ENCODE peak calls at places on chromosomes 4 and X, in eight cellular contexts. X is ascending aorta; R is left lung; M is fibroblast of lung; F is effector memory CD4-positive, alpha-beta T cell; W is cardiac muscle cell; V is upper lobe of right lung; Y is CD8-positive, alpha-beta T cell. B is an unnamed sample.
A peak's percentile ranks its signal among the peaks of the same experiment; 100 is the strongest.

GRCh38 chrX:107672955-107673378 is 44.7 kb downstream of the PRPS1 start:
- DNase-seq in X (peak; percentile 58), R (peak; percentile 83), M (peak; percentile 83), F (peak; percentile 73), W (peak; percentile 81), V (peak; percentile 87), Y (peak; percentile 60), B (peak; percentile 72)

GRCh38 chr4:67051000-67051789 is 494.1 kb downstream of the CENPC start:
- DNase-seq in X (no peak), R (no peak), M (no peak), F (no peak), W (no peak), V (no peak), Y (no peak), B (no peak)

GRCh38 chr4:89914609-89915008 is 20.0 kb downstream of the MMRN1 start:
- DNase-seq in X (no peak), R (no peak), M (no peak), F (no peak), W (no peak), V (no peak), Y (no peak), B (no peak)

GRCh38 chr4:123603165-123603564 is 206.6 kb downstream of the SPRY1 start:
- DNase-seq in X (no peak), R (no peak), M (peak; percentile 66), F (no peak), W (peak; percentile 4), V (no peak), Y (no peak), B (no peak)

GRCh38 chr4:2837904-2838496 is 5.6 kb upstream of the ADD1 start:
- DNase-seq in X (no peak), R (peak; percentile 62), M (peak; percentile 59), F (peak; percentile 63), W (no peak), V (peak; percentile 65), Y (peak; percentile 67), B (peak; percentile 45)

GRCh38 chr4:55172694-55173287 is 47.4 kb upstream of the KDR start:
- DNase-seq in X (no peak), R (no peak), M (peak; percentile 31), F (no peak), W (no peak), V (no peak), Y (no peak), B (peak; percentile 18)

GRCh38 chr4:44760142-44760898 is 34.0 kb upstream of the GNPDA2 start:
- DNase-seq in X (no peak), R (no peak), M (peak; percentile 57), F (no peak), W (peak; percentile 59), V (no peak), Y (no peak), B (no peak)

GRCh38 chr4:81688085-81688484 is 216.4 kb upstream of the RASGEF1B start:
- DNase-seq in X (no peak), R (no peak), M (peak; percentile 29), F (no peak), W (no peak), V (no peak), Y (no peak), B (no peak)

GRCh38 chr4:110625593-110626292 is 2.9 kb upstream of the PITX2 start:
- DNase-seq in X (no peak), R (no peak), M (no peak), F (no peak), W (no peak), V (no peak), Y (no peak), B (no peak)

GRCh38 chr4:110624904-110625494 is 2.1 kb upstream of the PITX2 start:
- DNase-seq in X (no peak), R (no peak), M (no peak), F (no peak), W (no peak), V (no peak), Y (no peak), B (no peak)

GRCh38 chr4:110622841-110623709 is at the start of gene PITX2:
- DNase-seq in X (no peak), R (peak; percentile 82), M (peak; percentile 84), F (no peak), W (peak; percentile 96), V (peak; percentile 80), Y (no peak), B (peak; percentile 67)

GRCh38 chr4:110623710-110624015 is 786 bp upstream of the PITX2 start:
- DNase-seq in X (no peak), R (no peak), M (no peak), F (no peak), W (no peak), V (no peak), Y (no peak), B (no peak)

DNA sequence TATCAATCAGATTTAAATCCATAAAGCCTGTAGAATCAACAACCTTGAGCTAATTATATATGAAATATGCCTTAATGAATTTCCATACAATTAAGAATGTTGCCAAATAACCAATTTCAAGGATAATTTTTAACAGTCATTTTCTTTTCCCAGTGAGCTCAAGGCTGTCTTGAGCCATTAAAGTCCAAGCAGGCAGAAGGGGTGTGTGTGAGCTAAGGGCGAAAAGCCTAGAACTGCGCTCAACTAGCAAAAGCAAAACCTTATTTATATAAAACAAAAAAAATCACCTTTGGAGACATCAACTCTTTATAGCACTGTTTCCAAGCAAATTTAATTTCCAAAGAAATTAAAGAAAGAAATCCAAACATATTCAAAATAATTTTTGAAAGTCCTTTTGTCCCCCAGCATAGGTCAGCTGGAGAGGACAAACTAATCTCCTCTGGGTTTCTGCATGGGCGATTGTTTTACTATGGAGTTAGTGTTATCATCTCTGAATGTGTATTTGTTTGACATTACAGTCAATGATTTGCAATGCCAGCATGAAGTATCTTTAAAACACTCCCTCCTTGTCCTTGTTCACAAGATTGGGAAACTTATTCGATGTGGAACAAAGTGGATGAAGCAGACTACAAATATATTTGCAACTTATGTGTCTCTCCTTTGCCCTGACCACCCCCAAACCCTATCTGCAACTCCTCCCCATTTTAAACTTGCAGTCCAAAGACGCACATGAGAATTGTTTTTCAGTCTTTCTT is 1.3 kb upstream of the PITX2 start:
- DNase-seq in X (no peak), R (no peak), M (no peak), F (no peak), W (no peak), V (no peak), Y (no peak), B (no peak)
- H3K4me1 ChIP-seq in X (peaks cover 5% of the 10 kb centered on the region), R (peaks cover 18% of the 10 kb centered on the region), M (no peaks in the 10 kb centered on the region), F (peaks cover 22% of the 10 kb centered on the region), W (peaks cover 9% of the 10 kb centered on the region), V (peaks cover 26% of the 10 kb centered on the region), Y (peaks cover 28% of the 10 kb centered on the region), B (peaks cover 26% of the 10 kb centered on the region)

DNA sequence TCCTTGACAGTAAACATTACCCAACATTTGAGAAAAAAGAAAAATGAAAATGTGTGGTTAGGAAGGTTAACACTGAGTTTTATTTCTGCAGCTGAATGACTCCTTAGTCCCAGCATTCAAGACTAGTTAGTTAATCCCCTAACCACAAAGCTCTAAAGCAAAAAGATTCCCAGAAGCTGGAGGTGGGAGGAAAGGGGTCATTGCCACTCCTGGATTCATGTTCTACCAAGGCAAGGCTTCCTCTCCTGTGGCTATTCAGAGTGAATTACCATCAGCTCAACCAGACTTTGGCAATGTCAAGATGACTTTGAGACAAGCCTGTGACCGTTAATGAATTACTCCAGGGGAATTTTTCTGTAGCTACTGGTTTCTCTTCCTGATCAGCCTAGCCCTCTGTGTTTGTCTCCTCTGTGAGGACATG is 63.6 kb downstream of the HADH start:
- DNase-seq in X (no peak), R (no peak), M (no peak), F (no peak), W (no peak), V (no peak), Y (no peak), B (no peak)
- H3K36me3 ChIP-seq in X (no peaks in the 10 kb centered on the region), R (no peaks in the 10 kb centered on the region), M (no peaks in the 10 kb centered on the region), F (peaks cover 30% of the 10 kb centered on the region), W (peaks cover 20% of the 10 kb centered on the region), V (no peaks in the 10 kb centered on the region), Y (peaks cover 46% of the 10 kb centered on the region), B (no peaks in the 10 kb centered on the region)

GRCh38 chr4:76569225-76569624 is 134.2 kb downstream of the SHROOM3 start:
- DNase-seq in X (no peak), R (no peak), M (no peak), F (no peak), W (no peak), V (no peak), Y (no peak), B (no peak)

GRCh38 chr4:76570141-76570989 is 135.3 kb downstream of the SHROOM3 start:
- DNase-seq in X (no peak), R (no peak), M (peak; percentile 44), F (no peak), W (peak; percentile 69), V (no peak), Y (no peak), B (no peak)

GRCh38 chr4:76569695-76570094 is 134.7 kb downstream of the SHROOM3 start:
- DNase-seq in X (no peak), R (no peak), M (no peak), F (no peak), W (no peak), V (no peak), Y (no peak), B (no peak)

GRCh38 chr4:76571274-76571673 is 136.2 kb downstream of the SHROOM3 start:
- DNase-seq in X (no peak), R (no peak), M (no peak), F (no peak), W (no peak), V (no peak), Y (no peak), B (no peak)

GRCh38 chr4:76572224-76572623 is 137.2 kb downstream of the SHROOM3 start:
- DNase-seq in X (no peak), R (no peak), M (no peak), F (no peak), W (no peak), V (no peak), Y (no peak), B (no peak)
- H3K4me1 ChIP-seq in X (peaks cover 3% of the 10 kb centered on the region), R (no peaks in the 10 kb centered on the region), M (peaks cover 15% of the 10 kb centered on the region), F (no peaks in the 10 kb centered on the region), W (peaks cover 33% of the 10 kb centered on the region), V (no peaks in the 10 kb centered on the region), Y (no peaks in the 10 kb centered on the region), B (peaks cover 24% of the 10 kb centered on the region)

GRCh38 chr4:143431526-143432257 is 81.8 kb upstream of the SMARCA5 start:
- DNase-seq in X (no peak), R (no peak), M (no peak), F (no peak), W (no peak), V (no peak), Y (no peak), B (no peak)

GRCh38 chr4:143437937-143438336 is 75.6 kb upstream of the SMARCA5 start:
- DNase-seq in X (no peak), R (no peak), M (no peak), F (no peak), W (no peak), V (no peak), Y (no peak), B (no peak)

GRCh38 chr4:143437476-143437875 is 76.0 kb upstream of the SMARCA5 start:
- DNase-seq in X (no peak), R (no peak), M (no peak), F (no peak), W (no peak), V (no peak), Y (no peak), B (no peak)

GRCh38 chr4:143432258-143432591 is 81.3 kb upstream of the SMARCA5 start:
- DNase-seq in X (no peak), R (no peak), M (no peak), F (no peak), W (no peak), V (no peak), Y (no peak), B (no peak)

DNA sequence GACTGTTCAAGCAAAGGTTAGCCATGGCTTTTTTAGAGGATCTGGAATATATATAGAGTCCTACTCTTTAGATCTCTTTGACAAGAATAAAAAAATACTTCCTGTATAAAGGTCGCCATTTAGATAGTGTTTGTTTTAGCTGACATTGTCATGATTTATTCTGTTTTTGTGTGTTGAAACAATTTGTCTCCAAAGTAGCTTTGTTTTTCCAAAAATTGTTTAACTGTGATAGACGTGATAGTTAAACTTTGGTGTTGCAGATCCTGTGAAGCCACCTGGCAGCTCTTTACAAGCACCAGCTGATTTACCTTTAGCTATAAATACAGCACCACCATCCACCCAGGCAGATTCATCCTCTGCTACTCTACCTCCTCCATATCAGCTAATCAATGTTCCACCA is 80.3 kb upstream of the SMARCA5 start:
- DNase-seq in X (no peak), R (no peak), M (no peak), F (no peak), W (no peak), V (no peak), Y (no peak), B (no peak)
- H3K36me3 ChIP-seq in X (peaks cover 32% of the 10 kb centered on the region), R (no peaks in the 10 kb centered on the region), M (peaks cover 1% of the 10 kb centered on the region), F (no peaks in the 10 kb centered on the region), W (peaks cover 3% of the 10 kb centered on the region), V (peaks cover 14% of the 10 kb centered on the region), Y (no peaks in the 10 kb centered on the region), B (peaks cover 42% of the 10 kb centered on the region)